ENCODE peak calls at places on chromosomes 13 and 19, in ten cellular contexts. H, E, R, T, O, K, C, X, D and Q are unnamed samples.

GRCh38 chr13:98083507-98083906 is 59.4 kb upstream of the FARP1 start:
- DNase-seq in H (no peak), E (no peak), R (no peak), T (peak; percentile 88), O (no peak), K (no peak), C (no peak), X (peak; percentile 59), D (no peak), Q (no peak)

GRCh38 chr13:77118134-77118533 is 91.2 kb upstream of the FBXL3 start:
- DNase-seq in H (no peak), E (no peak), R (no peak), T (no peak), O (peak; percentile 12), K (no peak), C (no peak), X (no peak), D (no peak), Q (no peak)

GRCh38 chr19:5369304-5369703 is 28.7 kb upstream of the PTPRS start:
- DNase-seq in H (no peak), E (no peak), R (no peak), T (no peak), O (no peak), K (no peak), C (no peak), X (no peak), D (no peak), Q (no peak)

GRCh38 chr19:23896912-23897311 is 17.8 kb upstream of the ZNF726 start:
- DNase-seq in H (no peak), E (no peak), R (no peak), T (no peak), O (no peak), K (no peak), C (no peak), X (no peak), D (no peak), Q (no peak)

GRCh38 chr13:96081888-96082287 is 8.0 kb upstream of the HS6ST3 start:
- DNase-seq in H (no peak), E (no peak), R (no peak), T (no peak), O (no peak), K (no peak), C (no peak), X (no peak), D (no peak), Q (no peak)

GRCh38 chr13:39913928-39914327 is 258.5 kb downstream of the COG6 start:
- DNase-seq in H (no peak), E (no peak), R (no peak), T (peak; percentile 86), O (no peak), K (no peak), C (no peak), X (peak; percentile 87), D (no peak), Q (peak; percentile 11)

GRCh38 chr13:43766766-43767165 is 20.0 kb downstream of the ENOX1 start:
- DNase-seq in H (no peak), E (no peak), R (no peak), T (peak; percentile 52), O (no peak), K (no peak), C (peak; percentile 71), X (no peak), D (no peak), Q (no peak)

GRCh38 chr19:7294571-7295212 is 478 bp upstream of the INSR start:
- DNase-seq in H (no peak), E (no peak), R (peak; percentile 83), T (peak; percentile 53), O (no peak), K (peak; percentile 79), C (peak; percentile 93), X (peak; percentile 44), D (peak; percentile 33), Q (peak; percentile 66)

GRCh38 chr19:36115453-36116343 is at the start of gene TBCB:
- DNase-seq in H (no peak), E (peak; percentile 90), R (peak; percentile 90), T (peak; percentile 46), O (no peak), K (peak; percentile 92), C (no peak), X (peak; percentile 32), D (no peak), Q (no peak)

GRCh38 chr19:23999821-24000610 is 85.3 kb downstream of the ZNF726 start:
- DNase-seq in H (no peak), E (no peak), R (no peak), T (no peak), O (no peak), K (no peak), C (peak; percentile 57), X (no peak), D (no peak), Q (no peak)

GRCh38 chr13:91154553-91154952 is 192.9 kb upstream of the MIR17HG start:
- DNase-seq in H (no peak), E (no peak), R (no peak), T (no peak), O (peak; percentile 28), K (no peak), C (peak; percentile 21), X (no peak), D (no peak), Q (no peak)

GRCh38 chr19:46719629-46720515 is 3.0 kb upstream of the PRKD2 start:
- DNase-seq in H (no peak), E (no peak), R (no peak), T (no peak), O (no peak), K (no peak), C (no peak), X (peak; percentile 39), D (no peak), Q (no peak)

GRCh38 chr19:31515931-31516330 is 166.7 kb upstream of the TSHZ3 start:
- DNase-seq in H (no peak), E (no peak), R (no peak), T (no peak), O (no peak), K (no peak), C (no peak), X (peak; percentile 68), D (no peak), Q (peak; percentile 39)